ENCODE peak calls at places on chromosomes 2 and 18, in seven cellular contexts. L, T, R, I, Q, F and N are unnamed samples.

GRCh38 chr2:168344706-168345105 is 97.3 kb upstream of the STK39 start:
- DNase-seq in L (no peak), T (no peak), R (no peak), I (no peak), Q (no peak), F (no peak), N (no peak)

GRCh38 chr2:47595690-47596089 is 187.3 kb upstream of the MSH6 start:
- DNase-seq in L (no peak), T (no peak), R (no peak), I (no peak), Q (no peak), F (no peak), N (no peak)

GRCh38 chr2:231182500-231182899 is 15.9 kb upstream of the ARMC9 start:
- DNase-seq in L (no peak), T (no peak), R (no peak), I (no peak), Q (no peak), F (no peak), N (no peak)

GRCh38 chr18:64712035-64712434 is 563.1 kb upstream of the LINC00305 start:
- DNase-seq in L (no peak), T (no peak), R (no peak), I (no peak), Q (no peak), F (no peak), N (no peak)

GRCh38 chr2:233145726-233146125 is 85.6 kb downstream of the INPP5D start:
- DNase-seq in L (no peak), T (no peak), R (no peak), I (no peak), Q (no peak), F (no peak), N (no peak)

GRCh38 chr2:201779996-201780673 is 598 bp downstream of the ALS2 start:
- DNase-seq in L (no peak), T (peak; percentile 25), R (peak; percentile 35), I (no peak), Q (no peak), F (no peak), N (no peak)

GRCh38 chr2:187586091-187586632 is 31.9 kb upstream of the TFPI start:
- DNase-seq in L (no peak), T (peak; percentile 35), R (no peak), I (no peak), Q (no peak), F (peak; percentile 17), N (no peak)

GRCh38 chr2:46720592-46721185 is 194.9 kb downstream of the MCFD2 start:
- DNase-seq in L (peak; percentile 25), T (no peak), R (no peak), I (no peak), Q (no peak), F (no peak), N (no peak)

GRCh38 chr2:174004900-174005605 is 39.9 kb upstream of the SP3 start:
- DNase-seq in L (no peak), T (no peak), R (no peak), I (no peak), Q (no peak), F (no peak), N (no peak)

GRCh38 chr2:1676091-1676912 is 68.0 kb downstream of the PXDN start:
- DNase-seq in L (no peak), T (no peak), R (no peak), I (no peak), Q (no peak), F (no peak), N (no peak)

GRCh38 chr2:81658227-81658626 is 1353.7 kb upstream of the LRRTM1 start:
- DNase-seq in L (no peak), T (peak; percentile 18), R (no peak), I (peak; percentile 98), Q (no peak), F (no peak), N (no peak)

GRCh38 chr2:238847841-238848565 is at the start of gene TWIST2:
- DNase-seq in L (peak; percentile 56), T (no peak), R (no peak), I (no peak), Q (no peak), F (no peak), N (no peak)

GRCh38 chr18:9968081-9968848 is 54.4 kb downstream of the VAPA start:
- DNase-seq in L (no peak), T (no peak), R (no peak), I (no peak), Q (no peak), F (no peak), N (no peak)

GRCh38 chr18:45026162-45026561 is 345.5 kb downstream of the SETBP1 start:
- DNase-seq in L (no peak), T (no peak), R (no peak), I (no peak), Q (no peak), F (no peak), N (peak; percentile 20)

GRCh38 chr2:122028371-122029102 is 273.1 kb downstream of the TSN start:
- DNase-seq in L (no peak), T (no peak), R (no peak), I (no peak), Q (no peak), F (no peak), N (no peak)

GRCh38 chr2:152508446-152508845 is 173.5 kb downstream of the FMNL2 start:
- DNase-seq in L (no peak), T (peak; percentile 72), R (no peak), I (no peak), Q (no peak), F (no peak), N (no peak)

GRCh38 chr2:200288670-200289429 is 17.6 kb upstream of the SPATS2L start:
- DNase-seq in L (no peak), T (no peak), R (no peak), I (no peak), Q (no peak), F (no peak), N (peak; percentile 62)

GRCh38 chr2:100425573-100426383 is 8.3 kb upstream of the CHST10 start:
- DNase-seq in L (no peak), T (no peak), R (no peak), I (no peak), Q (no peak), F (no peak), N (no peak)

GRCh38 chr2:96159084-96159830 is 14.0 kb upstream of the DUSP2 start:
- DNase-seq in L (no peak), T (no peak), R (no peak), I (no peak), Q (no peak), F (no peak), N (no peak)

GRCh38 chr2:46122318-46122970 is 174.8 kb upstream of the EPAS1 start:
- DNase-seq in L (no peak), T (no peak), R (no peak), I (no peak), Q (no peak), F (no peak), N (no peak)

GRCh38 chr2:72114693-72115051 is 33.0 kb downstream of the CYP26B1 start:
- DNase-seq in L (no peak), T (no peak), R (no peak), I (no peak), Q (no peak), F (no peak), N (no peak)

GRCh38 chr2:241833938-241834852 is 24.5 kb downstream of the PDCD1 start:
- DNase-seq in L (no peak), T (no peak), R (no peak), I (no peak), Q (no peak), F (no peak), N (no peak)

GRCh38 chr2:44801676-44802408 is 139.7 kb upstream of the SIX3 start:
- DNase-seq in L (no peak), T (no peak), R (no peak), I (no peak), Q (no peak), F (no peak), N (no peak)

GRCh38 chr2:25310965-25311865 is 30.5 kb downstream of the DNMT3A start:
- DNase-seq in L (peak; percentile 91), T (peak; percentile 32), R (no peak), I (peak; percentile 19), Q (no peak), F (no peak), N (peak; percentile 63)

GRCh38 chr2:60544980-60545560 is 8.4 kb downstream of the BCL11A start:
- DNase-seq in L (no peak), T (no peak), R (no peak), I (no peak), Q (no peak), F (no peak), N (no peak)

GRCh38 chr18:70046207-70046606 is 98.5 kb upstream of the CD226 start:
- DNase-seq in L (no peak), T (no peak), R (no peak), I (no peak), Q (no peak), F (no peak), N (no peak)

GRCh38 chr2:171957061-171957460 is 34.8 kb downstream of the HAT1 start:
- DNase-seq in L (no peak), T (peak; percentile 24), R (peak; percentile 22), I (no peak), Q (no peak), F (no peak), N (no peak)
- TF ChIP-seq JUND in L (no peak), T (no peak), R (no peak), I (no peak), Q (no peak), F (no peak), N (no peak)

DNA sequence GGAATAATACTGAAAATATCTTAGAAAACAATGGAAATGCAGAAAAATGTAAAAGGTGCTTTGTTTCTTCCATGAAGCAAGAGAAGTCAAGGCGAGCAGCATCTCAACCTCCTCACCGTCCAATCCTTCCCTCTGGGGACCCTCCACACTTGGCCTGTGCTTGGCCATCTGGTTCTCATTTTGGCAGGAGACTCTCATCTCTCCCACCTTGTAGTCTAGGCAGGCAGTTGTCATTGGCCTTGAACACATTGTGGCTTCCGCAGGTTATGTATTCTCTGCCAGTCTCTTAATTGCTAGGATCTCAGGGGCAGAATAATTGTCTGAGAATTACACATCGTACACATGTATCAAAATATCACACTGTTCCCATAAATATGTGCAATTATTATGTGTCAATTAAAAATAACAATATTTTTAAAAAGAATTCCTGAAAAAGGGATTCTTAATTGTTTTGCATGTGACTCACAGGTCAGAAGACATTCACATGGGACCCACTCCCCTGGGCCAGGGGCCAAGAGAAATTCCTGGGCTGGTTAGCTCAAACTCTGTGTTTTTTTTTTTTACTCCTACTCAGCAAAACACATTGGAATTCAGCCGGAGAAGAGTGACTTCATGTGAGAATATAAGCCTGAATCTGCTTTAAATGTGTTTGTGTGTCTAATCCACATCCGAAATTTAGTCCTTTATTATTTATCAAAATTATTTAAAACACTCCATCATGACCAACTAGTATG is 14.0 kb upstream of the ANKRD62 start:
- DNase-seq in L (no peak), T (peak; percentile 57), R (no peak), I (no peak), Q (no peak), F (no peak), N (no peak)
- TF ChIP-seq JUND in L (no peak), T (no peak), R (no peak), I (no peak), Q (no peak), F (no peak), N (no peak)

GRCh38 chr2:64609229-64609994 is 44.3 kb downstream of the SERTAD2 start:
- DNase-seq in L (peak; percentile 63), T (no peak), R (peak; percentile 82), I (no peak), Q (no peak), F (no peak), N (peak; percentile 60)
- TF ChIP-seq JUND in L (no peak), T (no peak), R (no peak), I (no peak), Q (no peak), F (no peak), N (no peak)

GRCh38 chr2:86372641-86373502 is 35.4 kb upstream of the REEP1 start:
- DNase-seq in L (peak; percentile 60), T (peak; percentile 63), R (peak; percentile 47), I (peak; percentile 43), Q (no peak), F (no peak), N (peak; percentile 74)
- TF ChIP-seq JUND in L (no peak), T (no peak), R (no peak), I (no peak), Q (no peak), F (no peak), N (no peak)